ENCODE peak calls at places on chromosomes 1 and 21, in seven cellular contexts. One of them, this sample, is unnamed.

GRCh38 chr1:115134850-115135484 is 45.7 kb upstream of the TSPAN2 start:
- DNase-seq in heart left ventricle: no peak
- DNase-seq in body of pancreas: no peak
- DNase-seq in H7: no peak
- DNase-seq in MM.1S: no peak
- DNase-seq in transverse colon: no peak
- DNase-seq in cardiac muscle cell: no peak
- DNase-seq in this sample: no peak

GRCh38 chr1:164707868-164708331 is 148.9 kb downstream of the PBX1 start:
- DNase-seq in heart left ventricle: peak
- DNase-seq in body of pancreas: peak
- DNase-seq in H7: no peak
- DNase-seq in MM.1S: no peak
- DNase-seq in transverse colon: no peak
- DNase-seq in cardiac muscle cell: no peak
- DNase-seq in this sample: no peak

GRCh38 chr1:165899461-165899941 is 72.1 kb downstream of the UCK2 start:
- DNase-seq in heart left ventricle: no peak
- DNase-seq in body of pancreas: peak
- DNase-seq in H7: no peak
- DNase-seq in MM.1S: no peak
- DNase-seq in transverse colon: no peak
- DNase-seq in cardiac muscle cell: no peak
- DNase-seq in this sample: no peak

GRCh38 chr1:60169206-60169605 is 95.6 kb upstream of the C1orf87 start:
- DNase-seq in heart left ventricle: no peak
- DNase-seq in body of pancreas: no peak
- DNase-seq in H7: no peak
- DNase-seq in MM.1S: no peak
- DNase-seq in transverse colon: no peak
- DNase-seq in cardiac muscle cell: no peak
- DNase-seq in this sample: no peak

GRCh38 chr21:45554477-45555175 is 12.4 kb upstream of the SLC19A1 start:
- DNase-seq in heart left ventricle: peak
- DNase-seq in body of pancreas: peak
- DNase-seq in H7: peak
- DNase-seq in MM.1S: peak
- DNase-seq in transverse colon: peak
- DNase-seq in cardiac muscle cell: peak
- DNase-seq in this sample: peak

GRCh38 chr1:151976868-151977267 is 16.8 kb downstream of the S100A10 start:
- DNase-seq in heart left ventricle: no peak
- DNase-seq in body of pancreas: no peak
- DNase-seq in H7: no peak
- DNase-seq in MM.1S: no peak
- DNase-seq in transverse colon: peak
- DNase-seq in cardiac muscle cell: no peak
- DNase-seq in this sample: no peak

GRCh38 chr1:229756666-229757065 is 130.6 kb downstream of the URB2 start:
- DNase-seq in heart left ventricle: no peak
- DNase-seq in body of pancreas: no peak
- DNase-seq in H7: no peak
- DNase-seq in MM.1S: peak
- DNase-seq in transverse colon: no peak
- DNase-seq in cardiac muscle cell: no peak
- DNase-seq in this sample: no peak

GRCh38 chr1:37724575-37724974 is 32.3 kb downstream of the CDCA8 start:
- DNase-seq in heart left ventricle: no peak
- DNase-seq in body of pancreas: no peak
- DNase-seq in H7: no peak
- DNase-seq in MM.1S: no peak
- DNase-seq in transverse colon: no peak
- DNase-seq in cardiac muscle cell: no peak
- DNase-seq in this sample: no peak

GRCh38 chr1:233233508-233234040 is 62.0 kb downstream of the PCNX2 start:
- DNase-seq in heart left ventricle: no peak
- DNase-seq in body of pancreas: no peak
- DNase-seq in H7: no peak
- DNase-seq in MM.1S: no peak
- DNase-seq in transverse colon: no peak
- DNase-seq in cardiac muscle cell: peak
- DNase-seq in this sample: no peak

GRCh38 chr1:53615101-53615500 is 123.9 kb downstream of the GLIS1 start:
- DNase-seq in heart left ventricle: no peak
- DNase-seq in body of pancreas: no peak
- DNase-seq in H7: no peak
- DNase-seq in MM.1S: no peak
- DNase-seq in transverse colon: no peak
- DNase-seq in cardiac muscle cell: no peak
- DNase-seq in this sample: no peak

GRCh38 chr1:53618218-53619087 is 120.5 kb downstream of the GLIS1 start:
- DNase-seq in heart left ventricle: no peak
- DNase-seq in body of pancreas: no peak
- DNase-seq in H7: no peak
- DNase-seq in MM.1S: no peak
- DNase-seq in transverse colon: peak
- DNase-seq in cardiac muscle cell: no peak
- DNase-seq in this sample: no peak

GRCh38 chr1:53617382-53618217 is 121.4 kb downstream of the GLIS1 start:
- DNase-seq in heart left ventricle: no peak
- DNase-seq in body of pancreas: no peak
- DNase-seq in H7: no peak
- DNase-seq in MM.1S: no peak
- DNase-seq in transverse colon: no peak
- DNase-seq in cardiac muscle cell: no peak
- DNase-seq in this sample: no peak

GRCh38 chr1:53616511-53616910 is 122.5 kb downstream of the GLIS1 start:
- DNase-seq in heart left ventricle: no peak
- DNase-seq in body of pancreas: no peak
- DNase-seq in H7: no peak
- DNase-seq in MM.1S: no peak
- DNase-seq in transverse colon: no peak
- DNase-seq in cardiac muscle cell: no peak
- DNase-seq in this sample: no peak

DNA sequence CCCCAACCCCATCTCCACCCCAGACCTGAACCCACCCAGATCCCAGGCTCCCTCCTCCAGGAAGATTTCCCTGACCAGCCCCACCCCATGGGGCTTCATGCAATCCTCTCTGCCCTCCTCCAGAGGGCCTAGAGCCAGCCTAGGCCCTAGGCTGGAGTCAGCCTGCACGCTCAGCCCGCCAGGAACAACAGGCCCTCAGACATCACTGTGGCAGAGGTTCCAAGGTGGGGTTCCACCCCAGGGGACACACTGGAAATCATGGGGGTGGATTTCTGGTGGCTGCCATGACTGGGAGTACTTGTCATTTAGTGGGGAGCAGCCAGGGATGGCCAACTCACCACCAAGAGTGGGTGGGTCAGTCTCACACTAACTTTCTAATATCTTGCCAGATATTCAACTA is 122.0 kb downstream of the GLIS1 start:
- DNase-seq in heart left ventricle: no peak
- DNase-seq in body of pancreas: no peak
- DNase-seq in H7: peak
- DNase-seq in MM.1S: no peak
- DNase-seq in transverse colon: no peak
- DNase-seq in cardiac muscle cell: no peak
- DNase-seq in this sample: no peak
- H3K4me3 ChIP-seq in heart left ventricle: no peak
- H3K4me3 ChIP-seq in body of pancreas: no peak
- H3K4me3 ChIP-seq in H7: no peak
- H3K4me3 ChIP-seq in MM.1S: no peak
- H3K4me3 ChIP-seq in transverse colon: no peak
- H3K4me3 ChIP-seq in cardiac muscle cell: no peak
- H3K4me3 ChIP-seq in this sample: no peak

GRCh38 chr1:246784621-246785535 is 60.7 kb downstream of the SCCPDH start:
- DNase-seq in heart left ventricle: no peak
- DNase-seq in body of pancreas: no peak
- DNase-seq in H7: no peak
- DNase-seq in MM.1S: no peak
- DNase-seq in transverse colon: no peak
- DNase-seq in cardiac muscle cell: no peak
- DNase-seq in this sample: peak

GRCh38 chr1:246779561-246780175 is 55.5 kb downstream of the SCCPDH start:
- DNase-seq in heart left ventricle: no peak
- DNase-seq in body of pancreas: no peak
- DNase-seq in H7: no peak
- DNase-seq in MM.1S: no peak
- DNase-seq in transverse colon: no peak
- DNase-seq in cardiac muscle cell: no peak
- DNase-seq in this sample: no peak

GRCh38 chr1:246781212-246781611 is 57.0 kb downstream of the SCCPDH start:
- DNase-seq in heart left ventricle: no peak
- DNase-seq in body of pancreas: no peak
- DNase-seq in H7: no peak
- DNase-seq in MM.1S: no peak
- DNase-seq in transverse colon: no peak
- DNase-seq in cardiac muscle cell: no peak
- DNase-seq in this sample: no peak

GRCh38 chr1:246780264-246780663 is 56.1 kb downstream of the SCCPDH start:
- DNase-seq in heart left ventricle: no peak
- DNase-seq in body of pancreas: no peak
- DNase-seq in H7: no peak
- DNase-seq in MM.1S: no peak
- DNase-seq in transverse colon: no peak
- DNase-seq in cardiac muscle cell: no peak
- DNase-seq in this sample: no peak

DNA sequence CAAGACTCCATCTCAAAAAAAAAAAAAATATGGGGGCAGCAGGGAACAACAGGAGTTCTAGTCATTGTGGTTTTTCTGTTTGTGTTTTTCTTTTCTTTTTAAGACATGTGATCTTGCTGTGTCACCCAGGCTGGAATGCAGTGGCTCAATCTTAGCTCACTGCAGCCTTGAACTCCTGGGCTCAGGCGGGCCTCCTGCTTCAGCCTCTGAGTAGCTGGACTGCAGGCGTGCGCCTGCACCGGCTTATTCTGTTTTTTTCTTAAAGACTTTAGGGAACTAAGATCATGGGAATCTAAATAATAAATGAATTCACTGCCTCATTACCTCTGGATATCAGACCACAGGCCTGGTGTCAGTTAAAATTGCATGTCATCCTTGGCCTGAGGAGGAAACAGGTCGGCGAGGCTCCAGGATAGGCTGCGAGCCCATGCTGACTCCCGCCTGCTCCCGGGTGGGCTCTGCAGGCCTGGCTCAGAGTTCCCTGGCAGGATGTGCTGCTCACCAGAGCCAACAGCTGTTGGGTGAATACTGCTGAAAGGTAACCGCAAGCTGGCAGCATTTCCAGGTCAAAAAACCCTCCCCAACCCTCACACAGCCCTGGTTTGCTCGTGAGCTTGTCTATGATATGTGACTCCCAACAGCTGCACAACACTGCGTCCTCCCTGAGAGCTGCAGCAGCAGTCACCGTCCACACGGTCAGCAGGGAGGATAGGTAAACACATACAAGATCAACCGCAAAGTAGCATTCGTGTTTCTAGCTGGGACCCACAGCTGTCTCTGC is 58.1 kb downstream of the SCCPDH start:
- DNase-seq in heart left ventricle: peak
- DNase-seq in body of pancreas: no peak
- DNase-seq in H7: peak
- DNase-seq in MM.1S: no peak
- DNase-seq in transverse colon: no peak
- DNase-seq in cardiac muscle cell: no peak
- DNase-seq in this sample: no peak
- H3K4me3 ChIP-seq in heart left ventricle: no peak
- H3K4me3 ChIP-seq in body of pancreas: no peak
- H3K4me3 ChIP-seq in H7: no peak
- H3K4me3 ChIP-seq in MM.1S: no peak
- H3K4me3 ChIP-seq in transverse colon: no peak
- H3K4me3 ChIP-seq in cardiac muscle cell: no peak
- H3K4me3 ChIP-seq in this sample: no peak

DNA sequence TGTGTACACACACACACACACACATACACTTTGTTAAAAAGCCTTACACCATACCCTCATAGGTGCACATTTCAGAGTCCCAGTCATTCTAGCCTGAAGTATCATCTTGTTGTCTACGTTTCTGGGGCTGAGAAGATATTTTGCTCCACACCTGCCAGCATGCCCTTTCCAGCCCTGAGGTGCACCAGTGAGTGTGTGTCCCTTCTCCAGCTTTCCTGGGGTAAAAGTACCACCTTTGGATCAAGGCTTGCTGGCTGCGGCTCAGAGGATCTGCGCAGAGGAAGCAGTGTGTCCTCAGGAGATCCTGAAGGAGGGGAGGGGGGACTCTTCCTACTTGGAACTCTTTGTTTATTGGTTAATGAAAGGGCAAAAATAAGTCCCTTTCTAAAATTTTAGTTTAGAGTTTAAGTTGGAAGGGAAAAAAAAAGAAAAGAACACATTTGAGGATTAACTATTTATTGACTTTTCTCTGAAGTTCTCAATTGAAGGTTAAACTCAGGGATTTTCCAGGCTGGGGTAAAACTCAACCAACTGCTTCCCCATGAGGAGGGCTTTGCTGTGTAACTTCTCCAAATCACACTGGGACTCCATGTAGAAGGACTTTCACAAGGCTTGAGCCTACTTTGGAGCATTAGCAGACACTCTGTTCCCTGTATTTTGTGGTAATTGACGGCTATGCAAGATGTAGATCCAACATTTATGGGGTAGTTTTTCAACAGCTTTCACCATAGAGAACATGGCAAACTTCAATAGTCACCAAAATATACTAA is 200.3 kb upstream of the SGIP1 start:
- DNase-seq in heart left ventricle: peak
- DNase-seq in body of pancreas: no peak
- DNase-seq in H7: no peak
- DNase-seq in MM.1S: no peak
- DNase-seq in transverse colon: peak
- DNase-seq in cardiac muscle cell: no peak
- DNase-seq in this sample: peak
- H3K4me3 ChIP-seq in heart left ventricle: peak
- H3K4me3 ChIP-seq in body of pancreas: no peak
- H3K4me3 ChIP-seq in H7: peak
- H3K4me3 ChIP-seq in MM.1S: peak
- H3K4me3 ChIP-seq in transverse colon: peak
- H3K4me3 ChIP-seq in cardiac muscle cell: no peak
- H3K4me3 ChIP-seq in this sample: peak

GRCh38 chr1:11502516-11502915 is 23.6 kb downstream of the DISP3 start:
- DNase-seq in heart left ventricle: no peak
- DNase-seq in body of pancreas: no peak
- DNase-seq in H7: no peak
- DNase-seq in MM.1S: no peak
- DNase-seq in transverse colon: no peak
- DNase-seq in cardiac muscle cell: no peak
- DNase-seq in this sample: no peak

GRCh38 chr1:11504599-11504998 is 25.6 kb downstream of the DISP3 start:
- DNase-seq in heart left ventricle: no peak
- DNase-seq in body of pancreas: no peak
- DNase-seq in H7: no peak
- DNase-seq in MM.1S: no peak
- DNase-seq in transverse colon: no peak
- DNase-seq in cardiac muscle cell: no peak
- DNase-seq in this sample: no peak

GRCh38 chr1:11507309-11507708 is 28.4 kb downstream of the DISP3 start:
- DNase-seq in heart left ventricle: no peak
- DNase-seq in body of pancreas: no peak
- DNase-seq in H7: no peak
- DNase-seq in MM.1S: no peak
- DNase-seq in transverse colon: no peak
- DNase-seq in cardiac muscle cell: no peak
- DNase-seq in this sample: no peak

GRCh38 chr1:11501906-11502485 is 23.0 kb downstream of the DISP3 start:
- DNase-seq in heart left ventricle: no peak
- DNase-seq in body of pancreas: no peak
- DNase-seq in H7: no peak
- DNase-seq in MM.1S: no peak
- DNase-seq in transverse colon: no peak
- DNase-seq in cardiac muscle cell: no peak
- DNase-seq in this sample: no peak

GRCh38 chr1:11505591-11506538 is 26.9 kb downstream of the DISP3 start:
- DNase-seq in heart left ventricle: no peak
- DNase-seq in body of pancreas: no peak
- DNase-seq in H7: no peak
- DNase-seq in MM.1S: no peak
- DNase-seq in transverse colon: no peak
- DNase-seq in cardiac muscle cell: no peak
- DNase-seq in this sample: no peak
- H3K4me3 ChIP-seq in heart left ventricle: no peak
- H3K4me3 ChIP-seq in body of pancreas: no peak
- H3K4me3 ChIP-seq in H7: no peak
- H3K4me3 ChIP-seq in MM.1S: no peak
- H3K4me3 ChIP-seq in transverse colon: no peak
- H3K4me3 ChIP-seq in cardiac muscle cell: no peak
- H3K4me3 ChIP-seq in this sample: no peak

This sample was measured in GM12865.